ENCODE peak calls at places on chromosome X, in five cellular contexts. J is mesothelial cell of epicardium, O is neural progenitor cell, Z is cardiac muscle cell, H is endothelial cell. K is an unnamed sample.

GRCh38 chrX:123169247-123169901 is 14.7 kb upstream of the GRIA3 start:
- DNase-seq in H (no peak), J (no peak), O (no peak), Z (no peak), K (no peak)

GRCh38 chrX:5586726-5587125 is 641.9 kb downstream of the NLGN4X start:
- DNase-seq in Z (no peak), J (no peak), O (no peak), H (no peak), K (no peak)

GRCh38 chrX:123833387-123833786 is 26.5 kb upstream of the XIAP start:
- DNase-seq in Z (peak; percentile 54), H (peak; percentile 53), O (peak; percentile 38), J (no peak), K (peak; percentile 57)

GRCh38 chrX:149286940-149287349 is 218.2 kb downstream of the IDS start:
- DNase-seq in Z (peak; percentile 43), O (peak; percentile 48), J (no peak), H (peak; percentile 38), K (peak; percentile 42)

GRCh38 chrX:13252726-13253125 is 67.1 kb downstream of the ATXN3L start:
- DNase-seq in Z (no peak), J (no peak), H (no peak), O (no peak), K (no peak)

GRCh38 chrX:85327060-85327333 is 52.5 kb downstream of the POF1B start:
- DNase-seq in O (no peak), H (no peak), J (no peak), Z (no peak), K (no peak)

GRCh38 chrX:1481636-1482529 is 29.2 kb upstream of the ASMTL start:
- DNase-seq in J (no peak), Z (peak; percentile 30), H (peak; percentile 18), O (peak; percentile 62), K (peak; percentile 31)

GRCh38 chrX:11591712-11592351 is 73.9 kb downstream of the ARHGAP6 start:
- DNase-seq in J (no peak), H (no peak), Z (no peak), O (no peak), K (no peak)

GRCh38 chrX:106912864-106913263 is 7.3 kb upstream of the CLDN2 start:
- DNase-seq in O (no peak), H (no peak), Z (no peak), J (no peak), K (no peak)

GRCh38 chrX:38038501-38038900 is 32.1 kb downstream of the SYTL5 start:
- DNase-seq in O (no peak), J (no peak), Z (no peak), H (no peak), K (no peak)

GRCh38 chrX:141278306-141278705 is 36.0 kb upstream of the SPANXC start:
- DNase-seq in Z (peak; percentile 31), O (peak; percentile 41), H (peak; percentile 6), J (no peak), K (peak; percentile 10)

GRCh38 chrX:46333550-46333949 is 211.7 kb downstream of the ZNF674 start:
- DNase-seq in Z (no peak), J (no peak), O (no peak), H (no peak), K (no peak)

GRCh38 chrX:17242470-17242869 is 132.5 kb upstream of the NHS start:
- DNase-seq in O (peak; percentile 62), H (peak; percentile 43), Z (peak; percentile 70), J (no peak), K (peak; percentile 60)

GRCh38 chrX:68490644-68491043 is 8.2 kb upstream of the YIPF6 start:
- DNase-seq in J (no peak), Z (peak; percentile 8), H (peak; percentile 19), O (peak; percentile 35), K (no peak)

GRCh38 chrX:9163153-9163790 is 129.3 kb upstream of the FAM9B start:
- DNase-seq in Z (no peak), J (no peak), O (peak; percentile 2), H (no peak), K (no peak)

GRCh38 chrX:30620980-30621716 is 32.1 kb upstream of the GK start:
- DNase-seq in H (no peak), O (no peak), Z (no peak), J (no peak), K (no peak)

GRCh38 chrX:121902463-121902862 is 855.1 kb downstream of the GLUD2 start:
- DNase-seq in O (no peak), J (no peak), Z (no peak), H (no peak), K (no peak)

GRCh38 chrX:7252013-7252610 is 104.2 kb upstream of the PUDP start:
- DNase-seq in J (no peak), H (no peak), O (no peak), Z (no peak), K (no peak)

GRCh38 chrX:45756562-45756961 is 555.9 kb upstream of the DIPK2B start:
- DNase-seq in H (no peak), O (no peak), Z (no peak), J (no peak), K (no peak)

GRCh38 chrX:151515233-151515632 is 48.2 kb upstream of the PASD1 start:
- DNase-seq in J (no peak), O (no peak), Z (no peak), H (no peak), K (no peak)

GRCh38 chrX:1395646-1396216 is 3.8 kb upstream of the SLC25A6 start:
- DNase-seq in H (no peak), Z (no peak), O (no peak), J (no peak), K (no peak)

GRCh38 chrX:53088136-53088974 is 5.6 kb upstream of the KANTR start:
- DNase-seq in Z (peak; percentile 84), O (peak; percentile 89), H (peak; percentile 59), J (peak; percentile 71), K (peak; percentile 77)

GRCh38 chrX:149758068-149758714 is 15.7 kb upstream of the HSFX1 start:
- DNase-seq in H (no peak), Z (no peak), J (no peak), O (no peak), K (no peak)

GRCh38 chrX:155768036-155768769 is 112.9 kb upstream of the VAMP7 start:
- DNase-seq in Z (no peak), O (no peak), H (no peak), J (no peak), K (no peak)

GRCh38 chrX:37468111-37468739 is 103.2 kb upstream of the LANCL3 start:
- DNase-seq in J (no peak), H (no peak), Z (no peak), O (peak; percentile 7), K (no peak)

GRCh38 chrX:93875621-93876282 is 201.7 kb downstream of the FAM133A start:
- DNase-seq in Z (no peak), H (no peak), O (no peak), J (no peak), K (no peak)

GRCh38 chrX:130637591-130637990 is 235.8 kb downstream of the RBMX2 start:
- DNase-seq in J (no peak), O (no peak), H (no peak), Z (no peak), K (no peak)

GRCh38 chrX:67408423-67409079 is 135.3 kb upstream of the AR start:
- DNase-seq in J (no peak), Z (no peak), H (no peak), O (no peak), K (no peak)

GRCh38 chrX:20374866-20375530 is 108.3 kb upstream of the RPS6KA3 start:
- DNase-seq in H (no peak), J (no peak), O (no peak), Z (peak; percentile 51), K (no peak)

GRCh38 chrX:102958794-102959193 is 21.7 kb downstream of the RAB40AL start:
- DNase-seq in Z (no peak), O (no peak), H (no peak), J (no peak), K (no peak)

GRCh38 chrX:134764202-134764785 is 106.0 kb upstream of the PLAC1 start:
- DNase-seq in O (peak; percentile 18), Z (no peak), J (no peak), H (no peak), K (no peak)
- TF ChIP-seq CTCF in O (peak; percentile 41), Z (peak; percentile 18), J (no peak), H (no peak), K (no peak)

DNA sequence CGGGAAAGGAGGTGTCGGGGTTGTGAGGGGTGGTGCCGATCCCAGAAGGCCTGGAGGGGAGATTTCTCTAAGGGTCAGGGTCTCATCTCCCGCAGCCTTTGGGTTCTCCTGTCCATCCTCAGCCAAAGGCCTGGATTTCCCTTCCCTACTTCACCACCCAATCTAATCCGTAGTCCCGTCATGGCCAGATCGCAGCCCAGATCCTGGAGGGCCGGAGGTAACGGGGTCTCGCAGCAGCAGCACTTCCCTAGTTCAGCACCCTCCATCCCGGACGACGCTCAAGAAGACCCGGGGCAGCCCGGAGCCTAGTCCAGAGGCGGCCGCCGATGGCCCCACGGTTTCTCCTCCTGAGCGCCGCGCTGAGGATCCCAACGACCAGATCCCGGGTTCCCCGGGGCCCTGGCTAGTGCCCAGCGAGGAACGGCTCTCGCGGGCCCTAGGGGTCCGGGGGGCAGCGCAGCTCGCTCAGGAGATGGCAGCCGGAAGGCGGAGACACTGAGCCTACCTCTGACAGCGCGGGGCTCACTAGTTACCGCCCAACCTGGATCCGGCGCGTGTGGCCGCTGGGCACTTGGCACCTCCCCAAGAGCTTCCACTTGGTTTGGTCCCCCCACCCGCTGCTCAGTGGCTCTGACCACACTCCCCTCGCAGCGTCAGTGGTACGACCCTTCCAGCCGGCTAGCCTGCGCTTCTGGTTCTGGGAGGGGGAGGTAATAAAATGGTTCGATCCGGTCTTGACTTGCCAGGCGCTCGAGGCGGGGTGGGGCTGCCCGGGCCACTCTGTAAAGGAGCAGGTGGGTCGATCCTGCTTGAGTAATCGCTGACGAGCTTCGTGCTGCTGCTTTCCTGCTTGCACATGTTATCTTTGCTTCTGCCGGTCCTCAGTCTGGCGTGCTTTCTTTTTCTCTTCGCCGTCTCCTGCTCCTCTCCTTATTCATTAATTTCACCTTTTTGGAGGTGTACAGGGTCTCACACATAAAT is 3.6 kb downstream of the MAGIX start:
- DNase-seq in H (peak; percentile 45), J (peak; percentile 47), O (peak; percentile 89), Z (peak; percentile 84), K (peak; percentile 68)
- TF ChIP-seq CTCF in H (no peak), J (no peak), O (peak; percentile 38), Z (no peak), K (no peak)

GRCh38 chrX:97446298-97446882 is 562.7 kb downstream of the RPA4 start:
- DNase-seq in Z (no peak), H (no peak), J (no peak), O (no peak), K (no peak)
- TF ChIP-seq CTCF in Z (peak; percentile 30), H (peak; percentile 50), J (peak; percentile 60), O (peak; percentile 54), K (peak; percentile 43)

GRCh38 chrX:119758682-119759332 is 419 bp downstream of the SOWAHD start:
- DNase-seq in H (peak; percentile 4), J (no peak), O (peak; percentile 46), Z (peak; percentile 22), K (peak; percentile 39)
- TF ChIP-seq CTCF in H (no peak), J (no peak), O (peak; percentile 4), Z (no peak), K (no peak)